ENCODE peak calls at places on chromosomes 4 and X, in six cellular contexts. O is stimulated activated CD8-positive, alpha-beta memory T cell treated with anti-CD3 and anti-CD28 coated beads, Interleukin-15, amount 100 ng/mL, for 24 hours; J is activated T-helper 2 cell treated with anti-CD3 and anti-CD28 coated beads, Interferon-gamma antibody, Interleukin-2, Interleukin-4, amounts not matched to agents 10 μg/mL and 5 μg/mL and 100 μg/mL, durations not matched to agents 14 hours and 24 hours and 36 hours; P is GM19239; Y is left cardiac atrium; H is Jurkat, Clone E6-1. Q is an unnamed sample.

GRCh38 chr4:187010052-187010451 is 286.4 kb upstream of the FAT1 start:
- DNase-seq in P (no peak), Y (no peak), O (no peak), H (no peak), J (no peak), Q (no peak)

GRCh38 chrX:133335027-133335426 is 80.3 kb downstream of the GPC4 start:
- DNase-seq in J (no peak), O (no peak), Y (no peak), P (no peak), H (peak; percentile 18), Q (no peak)

GRCh38 chrX:154458954-154459829 is 1.1 kb downstream of the PLXNA3 start:
- DNase-seq in H (no peak), P (no peak), J (no peak), O (no peak), Y (no peak), Q (peak; percentile 28)

GRCh38 chr4:131411393-131411792 is 1737.7 kb upstream of the PCDH10 start:
- DNase-seq in Y (no peak), O (no peak), P (no peak), J (no peak), H (no peak), Q (no peak)

GRCh38 chrX:129659137-129659536 is 4.4 kb upstream of the APLN start:
- DNase-seq in O (no peak), P (no peak), H (no peak), J (no peak), Y (no peak), Q (no peak)

GRCh38 chr4:11415409-11416070 is 13.2 kb downstream of the HS3ST1 start:
- DNase-seq in J (no peak), O (no peak), P (no peak), Y (no peak), H (no peak), Q (no peak)

GRCh38 chr4:121353213-121353612 is 27.6 kb downstream of the QRFPR start:
- DNase-seq in Y (no peak), J (no peak), P (no peak), H (no peak), O (no peak), Q (no peak)

GRCh38 chrX:53930513-53931380 is 113.5 kb downstream of the PHF8 start:
- DNase-seq in P (no peak), O (no peak), H (no peak), Y (no peak), J (no peak), Q (no peak)

GRCh38 chrX:85503258-85504158 is 124.0 kb upstream of the POF1B start:
- DNase-seq in Y (no peak), P (no peak), O (no peak), H (no peak), J (no peak), Q (no peak)

GRCh38 chr4:48902266-48902665 is 4.3 kb downstream of the OCIAD2 start:
- DNase-seq in Y (no peak), P (no peak), O (no peak), J (no peak), H (no peak), Q (no peak)

GRCh38 chr4:93654276-93654675 is 174.3 kb upstream of the ATOH1 start:
- DNase-seq in H (no peak), J (no peak), O (no peak), P (no peak), Y (no peak), Q (no peak)

GRCh38 chrX:39667191-39667590 is 430.6 kb downstream of the BCOR start:
- DNase-seq in J (no peak), Y (no peak), O (no peak), P (no peak), H (peak; percentile 40), Q (no peak)

GRCh38 chr4:38856046-38856445 is 571 bp downstream of the TLR6 start:
- DNase-seq in J (no peak), P (no peak), O (no peak), Y (no peak), H (no peak), Q (no peak)

GRCh38 chr4:41426523-41426922 is 111.4 kb upstream of the LIMCH1 start:
- DNase-seq in P (no peak), Y (no peak), H (no peak), J (no peak), O (no peak), Q (no peak)

GRCh38 chr4:159137176-159137575 is 34.3 kb downstream of the RAPGEF2 start:
- DNase-seq in Y (no peak), H (no peak), J (no peak), P (no peak), O (no peak), Q (no peak)

GRCh38 chr4:173333658-173334084 is 487 bp downstream of the HMGB2 start:
- DNase-seq in Y (peak; percentile 73), J (no peak), O (peak; percentile 21), P (no peak), H (no peak), Q (peak; percentile 68)

GRCh38 chr4:45453258-45453841 is 670.5 kb downstream of the GABRG1 start:
- DNase-seq in J (no peak), P (peak; percentile 1), Y (no peak), O (no peak), H (peak; percentile 20), Q (no peak)

GRCh38 chrX:68727696-68728095 is 80.2 kb downstream of the STARD8 start:
- DNase-seq in J (no peak), O (no peak), P (no peak), Y (no peak), H (no peak), Q (no peak)

GRCh38 chrX:9117851-9118250 is 83.9 kb upstream of the FAM9B start:
- DNase-seq in P (no peak), O (no peak), J (no peak), Y (no peak), H (no peak), Q (no peak)

GRCh38 chr4:78033859-78034258 is 23.3 kb upstream of the FRAS1 start:
- DNase-seq in P (no peak), Y (no peak), O (no peak), H (no peak), J (no peak), Q (no peak)

GRCh38 chrX:155997436-155997835 is at the start of gene IL9R:
- DNase-seq in J (peak; percentile 65), O (no peak), P (no peak), Y (no peak), H (peak; percentile 95), Q (no peak)

GRCh38 chrX:15055146-15055930 is 182.1 kb downstream of the MOSPD2 start:
- DNase-seq in J (no peak), H (no peak), Y (no peak), P (no peak), O (no peak), Q (no peak)

GRCh38 chr4:182807346-182807745 is 109.8 kb downstream of the DCTD start:
- DNase-seq in H (no peak), O (no peak), P (no peak), Y (no peak), J (no peak), Q (no peak)

GRCh38 chrX:148530464-148531077 is 30.2 kb downstream of the AFF2 start:
- DNase-seq in Y (no peak), H (peak; percentile 44), J (no peak), O (no peak), P (no peak), Q (no peak)

GRCh38 chrX:119694601-119695534 is 1.9 kb upstream of the SEPTIN6 start:
- DNase-seq in H (no peak), P (no peak), J (no peak), Y (no peak), O (no peak), Q (no peak)

Q was measured in left ventricle myocardium inferior.